ENCODE peak calls at places on chromosomes 1 and 21, in eight cellular contexts. S is Panc1, E is cardiac muscle cell, M is GM23248, G is BJ, Q is heart right ventricle, A is right cardiac atrium, Z is neuronal stem cell. D is an unnamed sample.

GRCh38 chr1:209768354-209768774 is 12.5 kb downstream of the TRAF3IP3 start:
- DNase-seq in G (no peak), A (peak; percentile 47), Q (no peak), E (no peak), Z (no peak), S (no peak), M (no peak), D (no peak)

GRCh38 chr1:84370831-84371394 is 27.4 kb upstream of the DNASE2B start:
- DNase-seq in Z (no peak), E (no peak), A (no peak), G (peak; percentile 43), Q (no peak), M (peak; percentile 83), S (no peak), D (peak; percentile 75)

GRCh38 chr1:92817986-92818764 is 13.7 kb upstream of the RPL5 start:
- DNase-seq in E (peak; percentile 15), G (no peak), A (no peak), Z (no peak), M (peak; percentile 66), Q (peak; percentile 12), S (no peak), D (peak; percentile 8)

GRCh38 chr1:47182681-47183235 is 7.1 kb downstream of the PDZK1IP1 start:
- DNase-seq in Q (no peak), S (no peak), M (no peak), E (no peak), A (no peak), G (no peak), Z (no peak), D (no peak)

GRCh38 chr1:52692697-52693096 is 5.5 kb downstream of the COA7 start:
- DNase-seq in G (no peak), S (no peak), M (no peak), A (no peak), Q (no peak), E (no peak), Z (no peak), D (no peak)

GRCh38 chr1:217403321-217403720 is 227.6 kb downstream of the GPATCH2 start:
- DNase-seq in E (no peak), M (no peak), Z (no peak), A (no peak), Q (no peak), S (no peak), G (no peak), D (no peak)

GRCh38 chr1:153426809-153427208 is 10.5 kb downstream of the S100A7A start:
- DNase-seq in Z (no peak), S (no peak), A (no peak), G (no peak), E (no peak), Q (no peak), M (no peak), D (no peak)

GRCh38 chr1:150268342-150268705 is 492 bp downstream of the APH1A start:
- DNase-seq in M (peak; percentile 71), Z (no peak), E (peak; percentile 28), S (no peak), A (peak; percentile 66), G (no peak), Q (no peak), D (no peak)

GRCh38 chr1:12436817-12437599 is 181.0 kb downstream of the DHRS3 start:
- DNase-seq in A (no peak), G (peak; percentile 54), Z (no peak), Q (no peak), M (peak; percentile 86), E (no peak), S (no peak), D (no peak)

GRCh38 chr1:112599513-112599912 is 19.4 kb downstream of the ST7L start:
- DNase-seq in G (no peak), E (no peak), A (no peak), S (no peak), Q (no peak), M (no peak), Z (no peak), D (no peak)

GRCh38 chr1:3562712-3563111 is 48.6 kb downstream of the MEGF6 start:
- DNase-seq in E (no peak), M (no peak), A (no peak), G (no peak), Q (no peak), S (no peak), Z (no peak), D (no peak)

GRCh38 chr21:33039542-33039941 is 13.8 kb downstream of the OLIG2 start:
- DNase-seq in S (no peak), E (no peak), M (no peak), Q (no peak), Z (no peak), A (no peak), G (no peak), D (no peak)

GRCh38 chr1:208243851-208244583 is at the start of gene PLXNA2:
- DNase-seq in A (peak; percentile 95), E (peak; percentile 90), M (peak; percentile 83), G (no peak), Q (peak; percentile 87), S (no peak), Z (peak; percentile 79), D (no peak)

GRCh38 chr1:208243522-208243850 is 698 bp downstream of the PLXNA2 start:
- DNase-seq in E (no peak), M (peak; percentile 51), A (no peak), Z (no peak), S (no peak), Q (no peak), G (no peak), D (no peak)

GRCh38 chr1:208241541-208241940 is 2.6 kb downstream of the PLXNA2 start:
- DNase-seq in Q (no peak), M (no peak), E (no peak), Z (no peak), A (no peak), S (no peak), G (no peak), D (no peak)

GRCh38 chr1:208242186-208242585 is 2.0 kb downstream of the PLXNA2 start:
- DNase-seq in A (no peak), Q (no peak), Z (no peak), G (no peak), M (no peak), E (no peak), S (no peak), D (no peak)

DNA sequence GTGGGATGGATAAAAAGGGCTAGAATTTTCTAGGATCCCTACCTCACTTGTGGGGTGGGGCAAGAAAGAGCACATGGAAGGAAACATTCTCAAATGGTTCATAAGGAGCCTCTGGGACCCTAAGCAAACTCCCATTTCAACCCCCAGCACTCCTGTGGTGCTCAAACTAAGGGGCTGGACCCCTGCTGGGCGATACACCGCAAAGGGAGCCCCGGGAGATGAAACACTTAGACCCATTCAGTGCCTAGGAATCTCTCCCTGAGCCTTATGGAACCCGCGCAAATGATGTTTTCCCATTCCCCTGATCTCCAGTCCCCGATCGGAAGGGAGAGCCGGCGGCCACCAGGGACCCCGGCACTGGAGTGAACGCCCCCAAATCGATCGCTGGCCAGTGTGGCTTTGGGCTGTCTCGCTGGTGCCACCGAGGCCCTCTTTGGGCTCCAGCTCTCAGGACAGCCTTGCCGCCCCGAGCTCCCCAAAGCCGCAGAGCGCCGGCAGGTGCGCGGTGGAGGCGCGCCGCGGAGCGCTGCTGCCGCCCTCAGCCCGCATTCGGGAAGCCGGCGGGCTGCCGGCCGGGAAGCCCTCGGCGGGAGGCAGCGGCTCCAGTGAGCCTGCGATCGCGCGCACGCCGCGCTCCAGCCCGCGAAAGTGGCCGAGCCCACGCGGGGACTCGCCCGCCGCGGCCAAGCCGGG is 1.2 kb downstream of the PLXNA2 start:
- DNase-seq in M (peak; percentile 66), G (no peak), A (peak; percentile 72), E (peak; percentile 57), Z (no peak), Q (no peak), S (no peak), D (no peak)
- H3K4me3 ChIP-seq in M (peak overlapping the region; percentile 89), G (peak overlapping the region; percentile 73), A (peak overlapping the region; percentile 96), E (peak overlapping the region; percentile 83), Z (peak overlapping the region; percentile 90), Q (peak overlapping the region; percentile 98), S (peak overlapping the region; percentile 50), D (peak overlapping the region; percentile 81)

DNA sequence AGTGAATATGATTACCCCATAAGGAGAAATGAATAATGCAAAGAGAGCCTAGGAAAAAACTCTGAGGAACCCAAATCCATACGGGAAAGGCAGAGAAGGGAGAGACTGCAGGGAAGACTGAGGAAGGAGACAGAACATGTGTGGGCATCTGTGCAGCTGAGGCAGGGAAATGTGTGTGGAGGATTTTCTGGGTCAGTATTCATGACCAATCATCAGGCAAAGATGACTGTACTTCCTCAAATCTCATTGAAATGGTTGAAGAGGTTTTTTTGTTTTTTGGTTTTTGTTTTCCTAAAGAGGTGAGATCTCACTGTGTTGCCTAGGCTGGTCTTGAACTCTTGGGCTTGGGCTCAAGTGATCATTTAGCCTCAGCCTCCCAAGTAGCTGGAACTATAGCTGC is 15.7 kb downstream of the DIP2A start:
- DNase-seq in Q (no peak), Z (no peak), M (peak; percentile 23), A (no peak), G (no peak), E (no peak), S (no peak), D (no peak)
- H3K4me3 ChIP-seq in Q (no peak overlapping the region), Z (no peak overlapping the region), M (no peak overlapping the region), A (no peak overlapping the region), G (no peak overlapping the region), E (no peak overlapping the region), S (no peak overlapping the region), D (no peak overlapping the region)

GRCh38 chr1:37476460-37477197 is 2.2 kb downstream of the ZC3H12A start:
- DNase-seq in Q (peak; percentile 75), G (no peak), S (no peak), M (peak; percentile 93), A (peak; percentile 88), E (no peak), Z (no peak), D (peak; percentile 58)

GRCh38 chr1:37477198-37477931 is 3.0 kb downstream of the ZC3H12A start:
- DNase-seq in Q (no peak), G (no peak), M (peak; percentile 65), E (peak; percentile 17), Z (no peak), S (no peak), A (peak; percentile 62), D (no peak)

GRCh38 chr1:37474697-37475379 is 458 bp downstream of the ZC3H12A start:
- DNase-seq in S (no peak), A (peak; percentile 82), M (peak; percentile 75), E (peak; percentile 35), Z (no peak), Q (no peak), G (no peak), D (no peak)

GRCh38 chr1:37475380-37476086 is 1.2 kb downstream of the ZC3H12A start:
- DNase-seq in G (no peak), E (no peak), S (no peak), A (peak; percentile 56), Z (no peak), Q (no peak), M (peak; percentile 46), D (no peak)

DNA sequence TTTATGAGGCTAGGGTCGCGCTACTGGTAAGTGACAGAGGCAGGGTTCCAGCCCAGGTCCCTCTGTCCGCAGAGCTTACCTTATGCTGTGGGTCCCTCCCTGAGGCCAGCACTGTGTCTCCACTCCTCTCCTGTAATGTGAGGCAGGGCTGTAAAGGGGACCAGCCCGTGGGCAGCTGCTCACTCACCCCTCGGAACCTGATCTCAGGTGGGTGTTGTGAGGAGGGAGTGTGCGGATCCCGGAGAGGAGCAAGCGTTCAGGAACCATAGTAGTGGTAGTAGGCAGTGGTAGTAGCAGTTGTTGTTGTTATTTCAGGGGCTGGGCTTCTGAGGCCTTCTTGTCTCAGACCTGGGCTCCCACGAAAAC is 1.7 kb downstream of the ZC3H12A start:
- DNase-seq in S (no peak), Q (no peak), E (no peak), A (no peak), Z (no peak), G (no peak), M (no peak), D (no peak)
- H3K4me3 ChIP-seq in S (peak overlapping the region; percentile 74), Q (peak overlapping the region; percentile 74), E (no peak overlapping the region), A (peak overlapping the region; percentile 90), Z (no peak overlapping the region), G (peak overlapping the region; percentile 75), M (peak overlapping the region; percentile 87), D (peak overlapping the region; percentile 61)

GRCh38 chr1:21508580-21509350 is 458 bp upstream of the ALPL start:
- DNase-seq in M (peak; percentile 81), Q (peak; percentile 68), Z (peak; percentile 85), G (no peak), E (peak; percentile 91), A (peak; percentile 93), S (no peak), D (no peak)
- H3K4me3 ChIP-seq in M (peak overlapping the region; percentile 55), Q (peak overlapping the region; percentile 29), Z (no peak overlapping the region), G (peak overlapping the region; percentile 25), E (peak overlapping the region; percentile 9), A (peak overlapping the region; percentile 43), S (peak overlapping the region; percentile 6), D (peak overlapping the region; percentile 50)

D was measured in skeletal muscle cell.